ENCODE peak calls at places on chromosomes 13 and 19, in ten cellular contexts. One of them, this sample, is unnamed.

GRCh38 chr13:98208606-98209005 is 31.5 kb upstream of the RNF113B start:
- DNase-seq in iris pigment epithelial cell: no peak
- DNase-seq in stimulated activated CD4-positive, alpha-beta T cell treated with anti-CD3 and anti-CD28 coated beads, TNF-alpha, amount 100 ng/mL, for 1 hour: no peak
- DNase-seq in GM23248: peak
- DNase-seq in activated T-cell treated with anti-CD3 and anti-CD28 coated beads for 1 hour: no peak
- DNase-seq in dorsolateral prefrontal cortex: no peak
- DNase-seq in choroid plexus epithelial cell: no peak
- DNase-seq in iPS-NIHi11: no peak
- DNase-seq in psoas muscle: no peak
- DNase-seq in IMR-90: no peak
- DNase-seq in this sample: no peak

GRCh38 chr19:17346109-17346671 is 8.8 kb downstream of the GTPBP3 start:
- DNase-seq in activated T-cell treated with anti-CD3 and anti-CD28 coated beads for 1 hour: peak
- DNase-seq in choroid plexus epithelial cell: peak
- DNase-seq in iPS-NIHi11: peak
- DNase-seq in stimulated activated CD4-positive, alpha-beta T cell treated with anti-CD3 and anti-CD28 coated beads, TNF-alpha, amount 100 ng/mL, for 1 hour: no peak
- DNase-seq in dorsolateral prefrontal cortex: peak
- DNase-seq in psoas muscle: peak
- DNase-seq in iris pigment epithelial cell: peak
- DNase-seq in IMR-90: peak
- DNase-seq in GM23248: peak
- DNase-seq in this sample: peak

GRCh38 chr19:483332-484072 is 12.8 kb upstream of the MADCAM1 start:
- DNase-seq in iPS-NIHi11: peak
- DNase-seq in iris pigment epithelial cell: no peak
- DNase-seq in activated T-cell treated with anti-CD3 and anti-CD28 coated beads for 1 hour: no peak
- DNase-seq in dorsolateral prefrontal cortex: no peak
- DNase-seq in GM23248: no peak
- DNase-seq in psoas muscle: no peak
- DNase-seq in IMR-90: no peak
- DNase-seq in choroid plexus epithelial cell: no peak
- DNase-seq in stimulated activated CD4-positive, alpha-beta T cell treated with anti-CD3 and anti-CD28 coated beads, TNF-alpha, amount 100 ng/mL, for 1 hour: no peak
- DNase-seq in this sample: no peak

GRCh38 chr19:39795001-39795400 is 16.3 kb downstream of the LEUTX start:
- DNase-seq in choroid plexus epithelial cell: no peak
- DNase-seq in psoas muscle: no peak
- DNase-seq in IMR-90: no peak
- DNase-seq in stimulated activated CD4-positive, alpha-beta T cell treated with anti-CD3 and anti-CD28 coated beads, TNF-alpha, amount 100 ng/mL, for 1 hour: no peak
- DNase-seq in activated T-cell treated with anti-CD3 and anti-CD28 coated beads for 1 hour: no peak
- DNase-seq in iPS-NIHi11: no peak
- DNase-seq in iris pigment epithelial cell: no peak
- DNase-seq in dorsolateral prefrontal cortex: no peak
- DNase-seq in GM23248: no peak
- DNase-seq in this sample: no peak

GRCh38 chr13:63706751-63707150 is 2291.1 kb upstream of the PCDH20 start:
- DNase-seq in iPS-NIHi11: no peak
- DNase-seq in iris pigment epithelial cell: no peak
- DNase-seq in psoas muscle: no peak
- DNase-seq in IMR-90: no peak
- DNase-seq in GM23248: no peak
- DNase-seq in choroid plexus epithelial cell: no peak
- DNase-seq in activated T-cell treated with anti-CD3 and anti-CD28 coated beads for 1 hour: no peak
- DNase-seq in dorsolateral prefrontal cortex: no peak
- DNase-seq in stimulated activated CD4-positive, alpha-beta T cell treated with anti-CD3 and anti-CD28 coated beads, TNF-alpha, amount 100 ng/mL, for 1 hour: no peak
- DNase-seq in this sample: no peak

GRCh38 chr19:40216013-40216776 is 2.0 kb downstream of the TTC9B start:
- DNase-seq in stimulated activated CD4-positive, alpha-beta T cell treated with anti-CD3 and anti-CD28 coated beads, TNF-alpha, amount 100 ng/mL, for 1 hour: no peak
- DNase-seq in activated T-cell treated with anti-CD3 and anti-CD28 coated beads for 1 hour: no peak
- DNase-seq in GM23248: no peak
- DNase-seq in IMR-90: no peak
- DNase-seq in iPS-NIHi11: no peak
- DNase-seq in choroid plexus epithelial cell: no peak
- DNase-seq in psoas muscle: no peak
- DNase-seq in iris pigment epithelial cell: no peak
- DNase-seq in dorsolateral prefrontal cortex: no peak
- DNase-seq in this sample: no peak

GRCh38 chr13:75628811-75629210 is 7.3 kb upstream of the LMO7 start:
- DNase-seq in psoas muscle: no peak
- DNase-seq in dorsolateral prefrontal cortex: no peak
- DNase-seq in IMR-90: no peak
- DNase-seq in choroid plexus epithelial cell: no peak
- DNase-seq in activated T-cell treated with anti-CD3 and anti-CD28 coated beads for 1 hour: no peak
- DNase-seq in GM23248: no peak
- DNase-seq in stimulated activated CD4-positive, alpha-beta T cell treated with anti-CD3 and anti-CD28 coated beads, TNF-alpha, amount 100 ng/mL, for 1 hour: no peak
- DNase-seq in iPS-NIHi11: no peak
- DNase-seq in iris pigment epithelial cell: no peak
- DNase-seq in this sample: no peak

GRCh38 chr13:76764429-76764828 is 121.8 kb downstream of the KCTD12 start:
- DNase-seq in GM23248: peak
- DNase-seq in IMR-90: peak
- DNase-seq in dorsolateral prefrontal cortex: no peak
- DNase-seq in iris pigment epithelial cell: peak
- DNase-seq in iPS-NIHi11: peak
- DNase-seq in stimulated activated CD4-positive, alpha-beta T cell treated with anti-CD3 and anti-CD28 coated beads, TNF-alpha, amount 100 ng/mL, for 1 hour: no peak
- DNase-seq in psoas muscle: peak
- DNase-seq in choroid plexus epithelial cell: peak
- DNase-seq in activated T-cell treated with anti-CD3 and anti-CD28 coated beads for 1 hour: no peak
- DNase-seq in this sample: no peak

GRCh38 chr13:90502143-90502542 is 845.3 kb upstream of the MIR17HG start:
- DNase-seq in dorsolateral prefrontal cortex: no peak
- DNase-seq in choroid plexus epithelial cell: no peak
- DNase-seq in psoas muscle: no peak
- DNase-seq in stimulated activated CD4-positive, alpha-beta T cell treated with anti-CD3 and anti-CD28 coated beads, TNF-alpha, amount 100 ng/mL, for 1 hour: no peak
- DNase-seq in IMR-90: no peak
- DNase-seq in iris pigment epithelial cell: no peak
- DNase-seq in activated T-cell treated with anti-CD3 and anti-CD28 coated beads for 1 hour: no peak
- DNase-seq in iPS-NIHi11: no peak
- DNase-seq in GM23248: no peak
- DNase-seq in this sample: no peak

GRCh38 chr13:35961002-35961401 is 170.2 kb downstream of the DCLK1 start:
- DNase-seq in GM23248: peak
- DNase-seq in activated T-cell treated with anti-CD3 and anti-CD28 coated beads for 1 hour: no peak
- DNase-seq in stimulated activated CD4-positive, alpha-beta T cell treated with anti-CD3 and anti-CD28 coated beads, TNF-alpha, amount 100 ng/mL, for 1 hour: no peak
- DNase-seq in psoas muscle: no peak
- DNase-seq in iPS-NIHi11: no peak
- DNase-seq in choroid plexus epithelial cell: peak
- DNase-seq in dorsolateral prefrontal cortex: no peak
- DNase-seq in iris pigment epithelial cell: peak
- DNase-seq in IMR-90: no peak
- DNase-seq in this sample: no peak

GRCh38 chr19:12838182-12838890 is at the start of gene MAST1:
- DNase-seq in stimulated activated CD4-positive, alpha-beta T cell treated with anti-CD3 and anti-CD28 coated beads, TNF-alpha, amount 100 ng/mL, for 1 hour: no peak
- DNase-seq in IMR-90: no peak
- DNase-seq in iPS-NIHi11: peak
- DNase-seq in GM23248: peak
- DNase-seq in choroid plexus epithelial cell: no peak
- DNase-seq in iris pigment epithelial cell: no peak
- DNase-seq in dorsolateral prefrontal cortex: peak
- DNase-seq in psoas muscle: peak
- DNase-seq in activated T-cell treated with anti-CD3 and anti-CD28 coated beads for 1 hour: no peak
- DNase-seq in this sample: peak

GRCh38 chr13:74080762-74081161 is 53.4 kb downstream of the KLF12 start:
- DNase-seq in iris pigment epithelial cell: no peak
- DNase-seq in GM23248: no peak
- DNase-seq in IMR-90: no peak
- DNase-seq in psoas muscle: no peak
- DNase-seq in dorsolateral prefrontal cortex: no peak
- DNase-seq in activated T-cell treated with anti-CD3 and anti-CD28 coated beads for 1 hour: no peak
- DNase-seq in choroid plexus epithelial cell: no peak
- DNase-seq in iPS-NIHi11: no peak
- DNase-seq in stimulated activated CD4-positive, alpha-beta T cell treated with anti-CD3 and anti-CD28 coated beads, TNF-alpha, amount 100 ng/mL, for 1 hour: no peak
- DNase-seq in this sample: no peak

This sample was measured in stimulated activated effector memory CD8-positive, alpha-beta T cell treated with anti-CD3 and anti-CD28 coated beads, Interleukin-12 subunit alpha, Interleukin-12 subunit beta, amount 100 ng/mL, for 72 hours.